ENCODE peak calls at places on chromosomes 3 and 15, in eight cellular contexts. U, Y, T, E, S, D, A and G are unnamed samples.
A peak's percentile ranks its signal among the peaks of the same experiment; 100 is the strongest.

GRCh38 chr3:114154321-114154821 is 24.5 kb downstream of the DRD3 start:
- DNase-seq in U (no peak), Y (no peak), T (no peak), E (peak; percentile 82), S (no peak), D (no peak), A (no peak), G (no peak)

GRCh38 chr3:118968640-118969039 is 66.0 kb downstream of the IGSF11 start:
- DNase-seq in U (no peak), Y (no peak), T (no peak), E (no peak), S (no peak), D (no peak), A (no peak), G (no peak)

GRCh38 chr3:102079809-102080197 is 230.5 kb downstream of the NFKBIZ start:
- DNase-seq in U (no peak), Y (no peak), T (no peak), E (no peak), S (no peak), D (no peak), A (no peak), G (no peak)

GRCh38 chr3:167115331-167115934 is 264.7 kb downstream of the ZBBX start:
- DNase-seq in U (no peak), Y (no peak), T (no peak), E (no peak), S (no peak), D (no peak), A (no peak), G (no peak)

GRCh38 chr15:61383421-61383820 is 154.3 kb upstream of the RORA start:
- DNase-seq in U (no peak), Y (no peak), T (no peak), E (no peak), S (peak; percentile 11), D (no peak), A (no peak), G (no peak)

GRCh38 chr15:63462053-63462452 is 42.3 kb upstream of the USP3 start:
- DNase-seq in U (no peak), Y (no peak), T (no peak), E (no peak), S (peak; percentile 74), D (no peak), A (no peak), G (no peak)

GRCh38 chr3:127404614-127405598 is 117.1 kb upstream of the PRR20G start:
- DNase-seq in U (no peak), Y (no peak), T (no peak), E (peak; percentile 44), S (no peak), D (no peak), A (peak; percentile 6), G (peak; percentile 23)

GRCh38 chr15:63982381-63982854 is 63.9 kb downstream of the DAPK2 start:
- DNase-seq in U (no peak), Y (no peak), T (no peak), E (no peak), S (no peak), D (no peak), A (no peak), G (no peak)

GRCh38 chr3:137642305-137642704 is 121.8 kb upstream of the SOX14 start:
- DNase-seq in U (no peak), Y (no peak), T (no peak), E (peak; percentile 61), S (no peak), D (no peak), A (no peak), G (no peak)

GRCh38 chr3:55461896-55462295 is 25.2 kb downstream of the WNT5A start:
- DNase-seq in U (no peak), Y (no peak), T (no peak), E (no peak), S (peak; percentile 57), D (no peak), A (no peak), G (no peak)

GRCh38 chr3:166829896-166830295 is 550.2 kb downstream of the ZBBX start:
- DNase-seq in U (no peak), Y (no peak), T (no peak), E (no peak), S (no peak), D (no peak), A (no peak), G (no peak)

GRCh38 chr15:84804005-84804803 is 13.0 kb upstream of the ALPK3 start:
- DNase-seq in U (no peak), Y (no peak), T (no peak), E (no peak), S (no peak), D (no peak), A (no peak), G (no peak)

GRCh38 chr3:16203031-16203430 is 28.6 kb downstream of the GALNT15 start:
- DNase-seq in U (no peak), Y (no peak), T (no peak), E (no peak), S (peak; percentile 30), D (no peak), A (no peak), G (no peak)

GRCh38 chr15:95698971-95699370 is 631.5 kb upstream of the NR2F2 start:
- DNase-seq in U (no peak), Y (no peak), T (no peak), E (no peak), S (no peak), D (no peak), A (no peak), G (no peak)

GRCh38 chr15:69869881-69870465 is 227.7 kb downstream of the TLE3 start:
- DNase-seq in U (no peak), Y (no peak), T (no peak), E (no peak), S (peak; percentile 24), D (no peak), A (no peak), G (no peak)

GRCh38 chr15:39040861-39041260 is 476.2 kb upstream of the RASGRP1 start:
- DNase-seq in U (no peak), Y (no peak), T (no peak), E (no peak), S (no peak), D (no peak), A (no peak), G (no peak)

GRCh38 chr3:4954256-4955000 is 24.8 kb upstream of the BHLHE40 start:
- DNase-seq in U (no peak), Y (no peak), T (no peak), E (no peak), S (no peak), D (no peak), A (no peak), G (no peak)

GRCh38 chr3:146142757-146143156 is 18.2 kb downstream of the PLOD2 start:
- DNase-seq in U (no peak), Y (peak; percentile 54), T (no peak), E (no peak), S (peak; percentile 81), D (no peak), A (no peak), G (no peak)

GRCh38 chr15:58476525-58477162 is 44.9 kb downstream of the LIPC start:
- DNase-seq in U (no peak), Y (no peak), T (no peak), E (no peak), S (no peak), D (no peak), A (no peak), G (no peak)
- H3K27ac ChIP-seq in U (no peak overlapping the region), Y (peak overlapping the region; percentile 47), T (no peak overlapping the region), E (no peak overlapping the region), S (no peak overlapping the region), D (no peak overlapping the region), A (no peak overlapping the region), G (no peak overlapping the region)

GRCh38 chr3:13403818-13404216 is 16.3 kb downstream of the NUP210 start:
- DNase-seq in U (no peak), Y (no peak), T (no peak), E (no peak), S (no peak), D (no peak), A (no peak), G (no peak)
- H3K36me3 ChIP-seq in U (peaks cover 54% of the 10 kb centered on the region), Y (no peaks in the 10 kb centered on the region), T (no peaks in the 10 kb centered on the region), E (no peaks in the 10 kb centered on the region), S (no peaks in the 10 kb centered on the region), D (no peaks in the 10 kb centered on the region), A (no peaks in the 10 kb centered on the region), G (no peaks in the 10 kb centered on the region)

DNA sequence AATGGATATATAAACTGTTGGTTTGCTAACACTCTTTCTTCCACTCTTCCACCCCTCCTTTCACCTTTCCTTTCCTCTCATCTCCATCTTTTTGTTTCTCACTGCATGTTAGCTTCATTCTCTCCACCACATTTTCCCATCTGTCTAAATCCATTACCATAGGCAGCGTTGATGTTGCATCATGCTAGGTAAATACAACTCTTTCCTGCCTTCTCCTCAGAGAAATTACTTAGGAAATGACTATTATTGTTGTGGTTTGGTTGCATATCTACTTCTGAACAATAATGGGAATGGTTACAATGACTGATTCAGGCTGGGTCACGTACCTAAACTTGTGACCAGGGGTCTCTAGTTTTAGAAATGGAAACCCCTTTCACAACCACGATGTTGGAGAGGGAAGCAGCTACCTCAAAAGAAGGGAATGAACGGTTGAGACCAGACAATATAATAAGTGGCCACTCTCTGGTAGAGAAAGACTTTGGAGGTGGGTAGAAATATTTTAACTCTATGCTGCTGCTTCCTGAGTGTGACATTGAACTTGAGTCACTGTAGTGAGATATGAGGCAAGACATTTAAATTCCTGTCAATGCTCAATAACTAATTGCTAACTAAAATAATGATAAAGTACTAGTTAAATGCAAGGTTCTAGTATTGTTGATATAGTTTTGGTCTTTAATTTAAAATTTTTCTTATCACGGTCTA is 314.1 kb upstream of the TGFBR2 start:
- DNase-seq in U (no peak), Y (peak; percentile 26), T (no peak), E (no peak), S (peak; percentile 63), D (no peak), A (no peak), G (no peak)
- H3K4me1 ChIP-seq in U (no peaks in the 10 kb centered on the region), Y (peaks cover 28% of the 10 kb centered on the region), T (peaks cover 9% of the 10 kb centered on the region), E (peaks cover 4% of the 10 kb centered on the region), S (no peaks in the 10 kb centered on the region), D (no peaks in the 10 kb centered on the region), A (no peaks in the 10 kb centered on the region), G (peaks cover 9% of the 10 kb centered on the region)

GRCh38 chr15:71154607-71155200 is 39.4 kb downstream of the THSD4 start:
- DNase-seq in U (no peak), Y (no peak), T (peak; percentile 88), E (no peak), S (no peak), D (no peak), A (no peak), G (no peak)

GRCh38 chr15:71153823-71154524 is 38.7 kb downstream of the THSD4 start:
- DNase-seq in U (no peak), Y (peak; percentile 66), T (peak; percentile 87), E (peak; percentile 72), S (no peak), D (no peak), A (no peak), G (no peak)

GRCh38 chr15:71151061-71151460 is 35.8 kb downstream of the THSD4 start:
- DNase-seq in U (no peak), Y (no peak), T (peak; percentile 47), E (no peak), S (no peak), D (no peak), A (no peak), G (no peak)

GRCh38 chr15:71152542-71152941 is 37.3 kb downstream of the THSD4 start:
- DNase-seq in U (no peak), Y (peak; percentile 38), T (peak; percentile 88), E (no peak), S (no peak), D (no peak), A (no peak), G (no peak)

DNA sequence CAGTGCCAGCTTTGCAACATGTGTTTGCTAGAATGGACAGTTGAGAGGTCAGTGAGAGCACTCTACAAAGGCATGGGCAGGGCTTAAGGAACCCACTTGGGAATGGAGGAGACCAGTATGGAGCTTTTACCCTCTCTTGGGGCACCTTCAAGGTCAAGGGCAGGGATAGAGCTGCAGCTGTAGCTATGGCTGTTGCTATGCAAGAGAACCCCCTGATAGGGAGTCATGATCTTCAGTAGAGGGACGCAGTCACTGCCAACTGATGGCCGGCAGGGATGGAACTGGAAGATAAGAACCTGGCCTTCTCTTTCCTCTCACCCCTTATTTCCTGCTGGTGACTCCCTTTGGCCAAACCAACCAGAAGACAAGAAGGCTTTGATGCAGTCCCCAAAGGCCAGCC is 40.3 kb downstream of the THSD4 start:
- DNase-seq in U (no peak), Y (no peak), T (peak; percentile 75), E (no peak), S (no peak), D (no peak), A (no peak), G (no peak)
- H3K27ac ChIP-seq in U (no peak overlapping the region), Y (no peak overlapping the region), T (no peak overlapping the region), E (no peak overlapping the region), S (no peak overlapping the region), D (no peak overlapping the region), A (no peak overlapping the region), G (no peak overlapping the region)